ENCODE peak calls at places on chromosome 2, in nine cellular contexts. K is AG04450, Y is spleen, E is progenitor cell of endocrine pancreas, P is left lung, M is fibroblast of lung, C is psoas muscle, V is RWPE1, X is OCI-LY7. I is an unnamed sample.

GRCh38 chr2:227789803-227790202 is 23.8 kb upstream of the CCL20 start:
- DNase-seq in Y (no peak), E (no peak), V (no peak), K (no peak), P (no peak), M (peak; percentile 6), X (no peak), C (no peak), I (no peak)

GRCh38 chr2:136024185-136024584 is 38.8 kb upstream of the DARS1 start:
- DNase-seq in X (no peak), M (no peak), P (no peak), K (no peak), E (no peak), V (no peak), C (no peak), Y (no peak), I (no peak)

GRCh38 chr2:204794624-204795023 is 249.3 kb downstream of the PARD3B start:
- DNase-seq in M (no peak), V (no peak), C (no peak), K (no peak), Y (no peak), P (no peak), E (no peak), X (no peak), I (no peak)

GRCh38 chr2:77087987-77088414 is 434.2 kb downstream of the LRRTM4 start:
- DNase-seq in M (no peak), Y (no peak), C (no peak), P (no peak), X (no peak), E (no peak), V (no peak), K (no peak), I (no peak)

GRCh38 chr2:226694142-226694541 is 105.5 kb downstream of the IRS1 start:
- DNase-seq in M (peak; percentile 22), X (no peak), C (no peak), V (no peak), P (no peak), Y (no peak), E (no peak), K (no peak), I (no peak)

GRCh38 chr2:190781604-190782198 is 98.9 kb upstream of the GLS start:
- DNase-seq in X (peak; percentile 51), Y (no peak), E (no peak), C (no peak), P (no peak), V (peak; percentile 59), K (peak; percentile 47), M (peak; percentile 52), I (no peak)

GRCh38 chr2:85247591-85247990 is 80.2 kb downstream of the TGOLN2 start:
- DNase-seq in E (no peak), P (no peak), M (no peak), V (no peak), C (no peak), Y (no peak), X (no peak), K (no peak), I (no peak)

GRCh38 chr2:209426432-209426831 is 2.6 kb downstream of the MAP2 start:
- DNase-seq in X (no peak), K (no peak), P (no peak), C (no peak), M (peak; percentile 52), Y (no peak), V (peak; percentile 8), E (no peak), I (peak; percentile 34)

GRCh38 chr2:101152195-101153076 is 1.3 kb upstream of the TBC1D8 start:
- DNase-seq in E (no peak), C (peak; percentile 68), V (peak; percentile 63), P (peak; percentile 44), X (peak; percentile 33), M (peak; percentile 16), Y (peak; percentile 82), K (no peak), I (peak; percentile 42)

GRCh38 chr2:128717758-128718710 is 399.4 kb upstream of the HS6ST1 start:
- DNase-seq in M (no peak), P (no peak), V (no peak), E (no peak), Y (no peak), X (no peak), K (no peak), C (no peak), I (no peak)

GRCh38 chr2:7517122-7517487 is 599.9 kb downstream of the RNF144A start:
- DNase-seq in K (no peak), Y (no peak), E (no peak), M (no peak), C (no peak), P (no peak), X (no peak), V (no peak), I (no peak)

GRCh38 chr2:114545052-114545451 is 102.6 kb downstream of the DPP10 start:
- DNase-seq in C (no peak), P (no peak), Y (no peak), E (no peak), M (no peak), X (no peak), V (no peak), K (no peak), I (no peak)

GRCh38 chr2:127508025-127508620 is 18.2 kb downstream of the IWS1 start:
- DNase-seq in E (no peak), X (no peak), M (peak; percentile 49), P (no peak), Y (no peak), V (no peak), K (no peak), C (no peak), I (no peak)

GRCh38 chr2:163312723-163313122 is 423.1 kb downstream of the FIGN start:
- DNase-seq in V (no peak), K (no peak), P (no peak), X (no peak), C (no peak), Y (no peak), M (no peak), E (no peak), I (no peak)

GRCh38 chr2:172739651-172740050 is 4.0 kb downstream of the RAPGEF4 start:
- DNase-seq in V (no peak), C (no peak), Y (no peak), P (no peak), K (no peak), E (no peak), M (no peak), X (no peak), I (no peak)

GRCh38 chr2:172740871-172741270 is 5.2 kb downstream of the RAPGEF4 start:
- DNase-seq in K (no peak), E (no peak), Y (no peak), X (no peak), C (no peak), V (no peak), P (no peak), M (no peak), I (no peak)

GRCh38 chr2:172734711-172735645 is 667 bp upstream of the RAPGEF4 start:
- DNase-seq in X (no peak), Y (no peak), V (peak; percentile 52), C (no peak), M (no peak), K (no peak), P (no peak), E (no peak), I (no peak)

GRCh38 chr2:172736419-172737174 is 952 bp downstream of the RAPGEF4 start:
- DNase-seq in M (no peak), X (no peak), P (no peak), Y (no peak), V (no peak), E (no peak), K (no peak), C (no peak), I (no peak)

GRCh38 chr2:172735646-172736418 is at the start of gene RAPGEF4:
- DNase-seq in Y (no peak), C (no peak), V (peak; percentile 22), X (no peak), K (no peak), P (no peak), M (peak; percentile 14), E (peak; percentile 39), I (no peak)
- TF ChIP-seq CTCF in Y (no peak), C (no peak), V (no peak), X (no peak), K (no peak), P (no peak), M (no peak), E (no peak), I (no peak)

GRCh38 chr2:20677301-20678176 is 10.6 kb downstream of the GDF7 start:
- DNase-seq in E (no peak), X (peak; percentile 53), V (no peak), K (no peak), Y (no peak), M (no peak), P (no peak), C (no peak), I (no peak)
- TF ChIP-seq CTCF in E (peak; percentile 43), X (peak; percentile 79), V (peak; percentile 12), K (peak; percentile 14), Y (peak; percentile 15), M (no peak), P (no peak), C (no peak), I (no peak)

GRCh38 chr2:198321522-198322088 is 517.2 kb downstream of the PLCL1 start:
- DNase-seq in K (no peak), C (no peak), X (no peak), E (no peak), M (peak; percentile 2), Y (no peak), V (no peak), P (no peak), I (no peak)

GRCh38 chr2:198326431-198326830 is 522.0 kb downstream of the PLCL1 start:
- DNase-seq in X (peak; percentile 63), K (no peak), M (peak; percentile 29), E (no peak), C (no peak), P (no peak), Y (no peak), V (no peak), I (no peak)

GRCh38 chr2:198324071-198324470 is 519.7 kb downstream of the PLCL1 start:
- DNase-seq in P (no peak), C (no peak), M (no peak), E (no peak), K (no peak), Y (no peak), V (no peak), X (no peak), I (no peak)

GRCh38 chr2:198325359-198325758 is 521.0 kb downstream of the PLCL1 start:
- DNase-seq in C (no peak), V (no peak), Y (no peak), M (peak; percentile 8), X (no peak), K (no peak), P (no peak), E (no peak), I (no peak)

DNA sequence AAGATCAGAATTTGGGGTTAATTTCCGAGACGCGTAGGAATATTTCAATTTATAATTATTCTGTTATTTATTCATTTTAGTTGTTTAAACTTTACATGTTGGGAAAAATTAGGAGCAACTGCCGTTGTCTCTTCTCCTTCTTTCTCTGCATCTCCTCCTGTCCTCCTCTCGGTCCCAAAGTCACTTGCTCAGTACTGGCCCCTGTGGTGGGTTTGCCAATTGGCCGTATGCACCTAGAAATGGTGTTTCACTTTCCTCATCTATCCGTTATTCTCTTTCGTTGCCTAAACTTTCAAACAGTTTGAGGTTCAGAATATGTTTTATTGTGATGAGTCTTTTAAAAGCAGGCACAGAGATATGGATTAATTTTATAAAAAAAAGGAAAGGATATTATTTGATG is 517.9 kb downstream of the PLCL1 start:
- DNase-seq in K (no peak), C (no peak), P (no peak), E (no peak), V (no peak), M (no peak), Y (no peak), X (peak; percentile 16), I (no peak)
- TF ChIP-seq CTCF in K (peak; percentile 24), C (no peak), P (no peak), E (peak; percentile 55), V (no peak), M (peak; percentile 16), Y (no peak), X (peak; percentile 67), I (no peak)

GRCh38 chr2:181738074-181738473 is 57.8 kb upstream of the NEUROD1 start:
- DNase-seq in E (no peak), P (no peak), C (no peak), Y (no peak), X (peak; percentile 9), M (no peak), V (no peak), K (no peak), I (no peak)
- TF ChIP-seq CTCF in E (peak; percentile 18), P (no peak), C (no peak), Y (no peak), X (peak; percentile 45), M (peak; percentile 22), V (no peak), K (peak; percentile 39), I (no peak)